ENCODE peak calls at places on chromosomes 7 and 10, in seven cellular contexts. One of them, this sample, is unnamed.

GRCh38 chr10:1620803-1621202 is 116.5 kb downstream of the ADARB2 start:
- DNase-seq in hepatocyte: no peak
- DNase-seq in IMR-90: no peak
- DNase-seq in fibroblast of the aortic adventitia: no peak
- DNase-seq in GM13977: no peak
- DNase-seq in CD4-positive, alpha-beta T cell: no peak
- DNase-seq in GM23338: no peak
- DNase-seq in this sample: no peak

GRCh38 chr7:6106140-6106904 is 75.1 kb downstream of the ANKRD61 start:
- DNase-seq in GM23338: peak; percentile 6
- DNase-seq in fibroblast of the aortic adventitia: peak; percentile 73
- DNase-seq in GM13977: peak; percentile 25
- DNase-seq in CD4-positive, alpha-beta T cell: peak; percentile 12
- DNase-seq in IMR-90: peak; percentile 38
- DNase-seq in hepatocyte: no peak
- DNase-seq in this sample: peak; percentile 31

GRCh38 chr7:114842551-114843065 is 79.3 kb upstream of the MDFIC start:
- DNase-seq in IMR-90: no peak
- DNase-seq in fibroblast of the aortic adventitia: no peak
- DNase-seq in CD4-positive, alpha-beta T cell: no peak
- DNase-seq in GM13977: no peak
- DNase-seq in hepatocyte: no peak
- DNase-seq in GM23338: peak; percentile 45
- DNase-seq in this sample: no peak

GRCh38 chr7:55532150-55532917 is 40.0 kb downstream of the VOPP1 start:
- DNase-seq in IMR-90: no peak
- DNase-seq in CD4-positive, alpha-beta T cell: no peak
- DNase-seq in hepatocyte: no peak
- DNase-seq in GM13977: no peak
- DNase-seq in fibroblast of the aortic adventitia: no peak
- DNase-seq in GM23338: no peak
- DNase-seq in this sample: no peak

GRCh38 chr7:150988230-150989226 is 2.3 kb upstream of the NOS3 start:
- DNase-seq in GM13977: peak; percentile 85
- DNase-seq in fibroblast of the aortic adventitia: no peak
- DNase-seq in GM23338: peak; percentile 91
- DNase-seq in IMR-90: no peak
- DNase-seq in hepatocyte: peak; percentile 75
- DNase-seq in CD4-positive, alpha-beta T cell: peak; percentile 63
- DNase-seq in this sample: peak; percentile 85

GRCh38 chr7:130473877-130474276 is 18.0 kb upstream of the MEST start:
- DNase-seq in CD4-positive, alpha-beta T cell: no peak
- DNase-seq in GM13977: no peak
- DNase-seq in hepatocyte: no peak
- DNase-seq in IMR-90: no peak
- DNase-seq in GM23338: no peak
- DNase-seq in fibroblast of the aortic adventitia: no peak
- DNase-seq in this sample: no peak

GRCh38 chr10:85857305-85857704 is 509.3 kb downstream of the GRID1 start:
- DNase-seq in CD4-positive, alpha-beta T cell: no peak
- DNase-seq in GM23338: no peak
- DNase-seq in IMR-90: no peak
- DNase-seq in hepatocyte: no peak
- DNase-seq in fibroblast of the aortic adventitia: no peak
- DNase-seq in GM13977: no peak
- DNase-seq in this sample: no peak

GRCh38 chr10:48400129-48400849 is 93.8 kb downstream of the MAPK8 start:
- DNase-seq in CD4-positive, alpha-beta T cell: no peak
- DNase-seq in fibroblast of the aortic adventitia: no peak
- DNase-seq in hepatocyte: no peak
- DNase-seq in GM23338: no peak
- DNase-seq in GM13977: no peak
- DNase-seq in IMR-90: peak; percentile 64
- DNase-seq in this sample: no peak

GRCh38 chr7:22185559-22185958 is 171.4 kb downstream of the RAPGEF5 start:
- DNase-seq in GM23338: no peak
- DNase-seq in hepatocyte: no peak
- DNase-seq in CD4-positive, alpha-beta T cell: no peak
- DNase-seq in GM13977: no peak
- DNase-seq in IMR-90: no peak
- DNase-seq in fibroblast of the aortic adventitia: no peak
- DNase-seq in this sample: no peak

GRCh38 chr7:157905740-157906461 is 569.1 kb downstream of the DNAJB6 start:
- DNase-seq in GM23338: peak; percentile 1
- DNase-seq in IMR-90: no peak
- DNase-seq in GM13977: no peak
- DNase-seq in fibroblast of the aortic adventitia: no peak
- DNase-seq in CD4-positive, alpha-beta T cell: no peak
- DNase-seq in hepatocyte: no peak
- DNase-seq in this sample: no peak

GRCh38 chr10:112631501-112632410 is 184.7 kb downstream of the VTI1A start:
- DNase-seq in CD4-positive, alpha-beta T cell: no peak
- DNase-seq in fibroblast of the aortic adventitia: no peak
- DNase-seq in GM23338: no peak
- DNase-seq in hepatocyte: peak; percentile 61
- DNase-seq in GM13977: no peak
- DNase-seq in IMR-90: no peak
- DNase-seq in this sample: no peak

GRCh38 chr10:119252051-119252465 is 44.7 kb downstream of the GRK5 start:
- DNase-seq in IMR-90: peak; percentile 37
- DNase-seq in GM23338: no peak
- DNase-seq in fibroblast of the aortic adventitia: peak; percentile 69
- DNase-seq in CD4-positive, alpha-beta T cell: no peak
- DNase-seq in hepatocyte: no peak
- DNase-seq in GM13977: no peak
- DNase-seq in this sample: no peak
- TF ChIP-seq CTCF in IMR-90: peak; percentile 31
- TF ChIP-seq CTCF in GM23338: no peak
- TF ChIP-seq CTCF in fibroblast of the aortic adventitia: peak; percentile 69
- TF ChIP-seq CTCF in CD4-positive, alpha-beta T cell: no peak
- TF ChIP-seq CTCF in hepatocyte: no peak
- TF ChIP-seq CTCF in GM13977: no peak
- TF ChIP-seq CTCF in this sample: no peak

DNA sequence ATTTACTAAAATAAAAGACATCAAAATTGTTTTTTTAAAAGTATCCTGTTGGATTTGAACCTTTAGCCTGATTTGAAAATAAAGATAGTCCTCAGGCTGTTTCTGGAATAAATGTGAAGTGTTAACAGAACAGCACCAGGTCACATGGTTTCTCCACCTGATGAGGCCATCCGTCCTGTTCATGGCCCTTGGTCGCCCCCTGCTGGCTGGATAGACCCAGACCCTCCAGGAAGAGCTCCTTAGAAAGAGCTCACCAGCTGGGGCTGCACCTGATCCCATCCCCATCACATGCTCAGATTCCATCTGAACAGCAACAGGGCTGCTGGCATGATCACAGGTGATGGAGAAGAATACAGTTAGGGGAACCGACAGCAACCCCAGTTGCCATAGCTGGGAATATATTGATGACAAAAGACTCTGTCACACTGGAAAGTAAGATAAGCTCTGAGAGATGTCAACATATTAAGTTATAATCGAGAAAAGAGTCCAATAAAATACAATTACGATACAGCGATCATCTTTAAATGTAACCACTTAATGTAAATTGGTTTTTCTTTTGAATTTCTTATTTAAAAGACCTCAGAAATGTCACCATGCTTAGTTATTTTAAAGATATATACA is 4.8 kb downstream of the OR2A14 start:
- DNase-seq in CD4-positive, alpha-beta T cell: peak; percentile 81
- DNase-seq in fibroblast of the aortic adventitia: peak; percentile 77
- DNase-seq in IMR-90: peak; percentile 67
- DNase-seq in GM23338: peak; percentile 96
- DNase-seq in GM13977: peak; percentile 75
- DNase-seq in hepatocyte: peak; percentile 96
- DNase-seq in this sample: peak; percentile 78
- TF ChIP-seq CTCF in CD4-positive, alpha-beta T cell: peak; percentile 87
- TF ChIP-seq CTCF in fibroblast of the aortic adventitia: peak; percentile 90
- TF ChIP-seq CTCF in IMR-90: peak; percentile 77
- TF ChIP-seq CTCF in GM23338: peak; percentile 94
- TF ChIP-seq CTCF in GM13977: peak; percentile 87
- TF ChIP-seq CTCF in hepatocyte: peak; percentile 88
- TF ChIP-seq CTCF in this sample: peak; percentile 81

GRCh38 chr7:30663414-30663813 is 18.8 kb downstream of the CRHR2 start:
- DNase-seq in CD4-positive, alpha-beta T cell: no peak
- DNase-seq in IMR-90: no peak
- DNase-seq in GM23338: no peak
- DNase-seq in GM13977: no peak
- DNase-seq in hepatocyte: no peak
- DNase-seq in fibroblast of the aortic adventitia: no peak
- DNase-seq in this sample: no peak
- TF ChIP-seq CTCF in CD4-positive, alpha-beta T cell: no peak
- TF ChIP-seq CTCF in IMR-90: no peak
- TF ChIP-seq CTCF in GM23338: no peak
- TF ChIP-seq CTCF in GM13977: no peak
- TF ChIP-seq CTCF in hepatocyte: no peak
- TF ChIP-seq CTCF in fibroblast of the aortic adventitia: no peak
- TF ChIP-seq CTCF in this sample: no peak

DNA sequence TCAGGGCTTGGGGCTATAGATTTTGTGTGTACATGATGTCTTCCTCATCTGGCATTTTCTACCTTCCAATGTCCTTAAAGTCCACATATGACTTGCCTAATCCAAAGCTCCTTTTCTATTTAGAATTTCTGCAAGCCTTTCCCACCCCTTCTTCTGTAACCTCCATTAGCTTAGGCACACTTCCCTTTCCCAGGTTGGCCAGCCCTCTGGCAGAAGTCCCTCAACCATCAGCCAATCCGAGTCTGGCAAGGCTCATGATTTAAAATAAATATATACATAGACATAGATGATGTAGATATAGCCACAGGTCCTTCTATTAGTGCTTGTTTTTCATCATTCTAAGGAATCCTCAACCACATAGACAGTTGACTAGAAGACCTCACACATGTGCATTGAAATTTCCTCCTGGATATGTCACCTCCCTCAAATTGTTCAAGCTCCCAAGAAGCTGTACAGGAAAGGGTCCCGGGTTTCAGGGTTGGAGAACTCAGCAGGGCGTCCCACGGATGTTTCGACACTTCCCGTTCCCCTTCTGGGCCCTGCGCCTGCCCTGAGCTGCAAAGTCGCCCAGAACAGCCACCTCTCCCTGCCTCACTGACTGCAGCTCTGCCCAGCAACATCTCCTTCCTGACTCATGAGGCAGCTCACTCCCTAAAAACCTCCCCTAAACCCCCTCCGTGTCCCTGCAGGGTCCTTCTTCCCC is 20.4 kb upstream of the PIK3AP1 start:
- DNase-seq in IMR-90: no peak
- DNase-seq in fibroblast of the aortic adventitia: no peak
- DNase-seq in CD4-positive, alpha-beta T cell: no peak
- DNase-seq in hepatocyte: no peak
- DNase-seq in GM13977: no peak
- DNase-seq in GM23338: no peak
- DNase-seq in this sample: no peak
- TF ChIP-seq CTCF in IMR-90: no peak
- TF ChIP-seq CTCF in fibroblast of the aortic adventitia: no peak
- TF ChIP-seq CTCF in CD4-positive, alpha-beta T cell: no peak
- TF ChIP-seq CTCF in hepatocyte: no peak
- TF ChIP-seq CTCF in GM13977: no peak
- TF ChIP-seq CTCF in GM23338: no peak
- TF ChIP-seq CTCF in this sample: no peak

GRCh38 chr10:92735938-92736337 is 46.2 kb downstream of the HHEX start:
- DNase-seq in CD4-positive, alpha-beta T cell: no peak
- DNase-seq in fibroblast of the aortic adventitia: no peak
- DNase-seq in GM13977: no peak
- DNase-seq in IMR-90: no peak
- DNase-seq in GM23338: no peak
- DNase-seq in hepatocyte: no peak
- DNase-seq in this sample: no peak

GRCh38 chr10:92737484-92737883 is 47.7 kb downstream of the HHEX start:
- DNase-seq in GM23338: no peak
- DNase-seq in GM13977: no peak
- DNase-seq in IMR-90: no peak
- DNase-seq in fibroblast of the aortic adventitia: no peak
- DNase-seq in CD4-positive, alpha-beta T cell: no peak
- DNase-seq in hepatocyte: no peak
- DNase-seq in this sample: no peak

GRCh38 chr10:92742331-92743228 is 52.8 kb downstream of the HHEX start:
- DNase-seq in GM13977: peak; percentile 68
- DNase-seq in IMR-90: no peak
- DNase-seq in fibroblast of the aortic adventitia: no peak
- DNase-seq in CD4-positive, alpha-beta T cell: no peak
- DNase-seq in GM23338: no peak
- DNase-seq in hepatocyte: no peak
- DNase-seq in this sample: peak; percentile 64

GRCh38 chr10:92740762-92741161 is 51.0 kb downstream of the HHEX start:
- DNase-seq in GM23338: no peak
- DNase-seq in CD4-positive, alpha-beta T cell: no peak
- DNase-seq in GM13977: no peak
- DNase-seq in fibroblast of the aortic adventitia: peak; percentile 42
- DNase-seq in hepatocyte: no peak
- DNase-seq in IMR-90: peak; percentile 70
- DNase-seq in this sample: no peak
- TF ChIP-seq CTCF in GM23338: no peak
- TF ChIP-seq CTCF in CD4-positive, alpha-beta T cell: no peak
- TF ChIP-seq CTCF in GM13977: no peak
- TF ChIP-seq CTCF in fibroblast of the aortic adventitia: peak; percentile 6
- TF ChIP-seq CTCF in hepatocyte: no peak
- TF ChIP-seq CTCF in IMR-90: no peak
- TF ChIP-seq CTCF in this sample: no peak

GRCh38 chr10:100085596-100085995 is 3.9 kb upstream of the CPN1 start:
- DNase-seq in GM13977: no peak
- DNase-seq in fibroblast of the aortic adventitia: no peak
- DNase-seq in IMR-90: no peak
- DNase-seq in CD4-positive, alpha-beta T cell: no peak
- DNase-seq in GM23338: no peak
- DNase-seq in hepatocyte: no peak
- DNase-seq in this sample: no peak
- TF ChIP-seq CTCF in GM13977: no peak
- TF ChIP-seq CTCF in fibroblast of the aortic adventitia: no peak
- TF ChIP-seq CTCF in IMR-90: no peak
- TF ChIP-seq CTCF in CD4-positive, alpha-beta T cell: no peak
- TF ChIP-seq CTCF in GM23338: no peak
- TF ChIP-seq CTCF in hepatocyte: no peak
- TF ChIP-seq CTCF in this sample: no peak

DNA sequence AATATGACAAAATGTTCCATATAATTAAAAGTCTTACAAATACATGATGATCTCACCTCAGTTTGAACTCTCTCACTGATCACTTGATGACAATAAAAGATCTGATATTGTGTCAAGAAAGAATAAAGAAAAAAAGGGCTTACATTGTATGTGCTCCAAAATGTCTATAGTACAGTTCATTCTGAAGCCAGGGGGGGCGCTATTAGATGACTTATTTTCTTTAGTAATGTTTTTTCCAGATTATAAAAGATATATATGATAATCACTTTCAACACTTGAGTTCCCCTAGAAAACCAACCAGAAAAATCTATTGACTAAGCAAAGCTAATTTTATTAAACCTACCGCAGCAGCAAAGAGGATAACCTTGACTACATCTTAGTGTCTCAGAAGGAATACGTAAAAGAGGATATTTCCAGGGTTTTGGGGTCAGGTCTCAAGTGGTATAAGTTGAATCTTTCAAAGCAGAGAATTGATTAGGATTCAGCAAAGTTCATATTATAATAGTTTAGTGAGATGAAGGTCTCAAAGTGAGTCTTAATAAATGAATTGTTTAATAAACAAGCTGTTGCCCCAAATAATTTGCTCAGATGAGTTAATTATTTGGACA is 55.8 kb downstream of the PTN start:
- DNase-seq in IMR-90: peak; percentile 12
- DNase-seq in hepatocyte: no peak
- DNase-seq in GM23338: peak; percentile 64
- DNase-seq in GM13977: no peak
- DNase-seq in CD4-positive, alpha-beta T cell: no peak
- DNase-seq in fibroblast of the aortic adventitia: no peak
- DNase-seq in this sample: no peak
- TF ChIP-seq CTCF in IMR-90: peak; percentile 44
- TF ChIP-seq CTCF in hepatocyte: peak; percentile 37
- TF ChIP-seq CTCF in GM23338: peak; percentile 92
- TF ChIP-seq CTCF in GM13977: no peak
- TF ChIP-seq CTCF in CD4-positive, alpha-beta T cell: no peak
- TF ChIP-seq CTCF in fibroblast of the aortic adventitia: peak; percentile 35
- TF ChIP-seq CTCF in this sample: no peak

This sample was measured in GM13976.